ENCODE peak calls at places on chromosomes 11 and 22, in eight cellular contexts. P is CD8-positive, alpha-beta T cell; N is Caco-2; A is stomach; I is adrenal gland; D is heart right ventricle; B is mesenchymal stem cell; J is HAP-1. C is an unnamed sample.
A peak's percentile ranks its signal among the peaks of the same experiment; 100 is the strongest.

GRCh38 chr22:24554316-24555159 is at the start of gene GUCD1:
- DNase-seq in J (no peak), D (no peak), P (peak; percentile 26), I (peak; percentile 40), B (peak; percentile 72), N (no peak), A (peak; percentile 31), C (peak; percentile 16)

GRCh38 chr11:79062814-79063762 is 377.7 kb downstream of the TENM4 start:
- DNase-seq in P (no peak), B (peak; percentile 26), A (no peak), D (no peak), J (no peak), I (no peak), N (peak; percentile 60), C (no peak)

GRCh38 chr11:85590848-85591483 is 36.2 kb downstream of the DLG2 start:
- DNase-seq in D (no peak), P (no peak), B (peak; percentile 26), J (peak; percentile 69), I (no peak), N (no peak), A (no peak), C (no peak)

GRCh38 chr11:129766858-129767604 is 48.6 kb upstream of the TMEM45B start:
- DNase-seq in J (peak; percentile 34), I (no peak), P (peak; percentile 22), A (peak; percentile 49), D (no peak), B (peak; percentile 36), N (peak; percentile 78), C (no peak)

GRCh38 chr11:22624742-22625447 is 728 bp downstream of the FANCF start:
- DNase-seq in I (peak; percentile 57), B (peak; percentile 73), P (peak; percentile 65), J (peak; percentile 41), D (peak; percentile 57), A (peak; percentile 73), N (peak; percentile 85), C (peak; percentile 31)

GRCh38 chr22:19105867-19106802 is 16.1 kb downstream of the DGCR2 start:
- DNase-seq in B (no peak), J (no peak), I (no peak), A (no peak), N (no peak), P (peak; percentile 60), D (no peak), C (peak; percentile 22)

GRCh38 chr22:50530280-50530856 is 556 bp upstream of the TYMP start:
- DNase-seq in A (peak; percentile 91), I (peak; percentile 72), P (peak; percentile 62), D (peak; percentile 88), N (peak; percentile 82), J (peak; percentile 34), B (peak; percentile 89), C (no peak)

GRCh38 chr11:65912840-65913239 is 6.0 kb downstream of the C11orf68 start:
- DNase-seq in P (no peak), D (no peak), I (no peak), J (no peak), B (peak; percentile 78), N (no peak), A (no peak), C (no peak)

GRCh38 chr11:70435765-70436500 is 37.6 kb downstream of the CTTN start:
- DNase-seq in B (no peak), N (no peak), P (no peak), I (no peak), A (no peak), D (no peak), J (no peak), C (no peak)

GRCh38 chr11:37630866-37631265 is 1032.8 kb upstream of the RAG2 start:
- DNase-seq in I (no peak), A (no peak), D (no peak), P (no peak), B (no peak), J (no peak), N (no peak), C (no peak)

GRCh38 chr11:45026835-45027234 is 76.2 kb upstream of the TP53I11 start:
- DNase-seq in J (no peak), D (peak; percentile 40), I (no peak), P (no peak), A (no peak), B (no peak), N (no peak), C (no peak)

GRCh38 chr11:1125803-1126202 is 31.9 kb upstream of the MUC5AC start:
- DNase-seq in B (no peak), P (no peak), N (no peak), D (no peak), A (peak; percentile 11), J (no peak), I (no peak), C (no peak)

GRCh38 chr11:61683961-61684869 is 4.0 kb downstream of the DAGLA start:
- DNase-seq in I (no peak), P (no peak), A (no peak), J (no peak), B (no peak), N (no peak), D (no peak), C (peak; percentile 28)

GRCh38 chr11:61684870-61685610 is 4.8 kb downstream of the DAGLA start:
- DNase-seq in J (no peak), B (no peak), N (no peak), A (no peak), I (no peak), P (no peak), D (no peak), C (no peak)

GRCh38 chr11:61686469-61686868 is 6.3 kb downstream of the DAGLA start:
- DNase-seq in P (no peak), A (no peak), J (no peak), I (no peak), D (no peak), B (no peak), N (no peak), C (no peak)

GRCh38 chr11:61687420-61687819 is 7.2 kb downstream of the DAGLA start:
- DNase-seq in A (no peak), I (no peak), J (no peak), P (no peak), D (no peak), N (no peak), B (no peak), C (no peak)

DNA sequence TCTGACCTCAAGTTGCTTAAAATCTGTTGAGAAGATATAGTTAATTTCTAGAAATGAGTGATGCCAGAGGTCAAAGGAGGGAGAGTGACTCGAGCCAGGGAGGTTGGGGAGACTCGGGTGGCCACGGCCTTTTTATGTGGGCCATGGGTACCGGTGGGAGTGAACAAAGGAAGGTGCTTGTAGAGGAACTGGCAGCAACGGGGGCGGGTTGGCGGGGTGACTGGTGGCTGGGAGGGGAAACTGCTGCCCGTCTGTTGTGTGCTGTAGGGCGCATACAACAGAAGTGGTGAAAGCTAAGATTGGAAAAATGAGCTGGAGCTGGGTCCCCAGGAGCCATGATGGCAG is 5.4 kb downstream of the DAGLA start:
- DNase-seq in B (no peak), J (no peak), A (no peak), I (no peak), P (no peak), D (no peak), N (no peak), C (no peak)
- H3K4me1 ChIP-seq in B (peaks cover 38% of the 10 kb centered on the region), J (no peaks in the 10 kb centered on the region), A (peaks cover 66% of the 10 kb centered on the region), I (peaks cover 5% of the 10 kb centered on the region), P (peaks cover 36% of the 10 kb centered on the region), D (peaks cover 24% of the 10 kb centered on the region), N (peaks cover 28% of the 10 kb centered on the region), C (peaks cover 30% of the 10 kb centered on the region)

GRCh38 chr11:34601085-34601444 is 19.8 kb upstream of the EHF start:
- DNase-seq in I (no peak), J (no peak), D (no peak), B (peak; percentile 10), P (no peak), A (no peak), N (no peak), C (no peak)

GRCh38 chr11:34601609-34602008 is 19.3 kb upstream of the EHF start:
- DNase-seq in I (no peak), N (no peak), P (no peak), B (no peak), D (no peak), A (no peak), J (no peak), C (no peak)

GRCh38 chr11:34600339-34601084 is 20.4 kb upstream of the EHF start:
- DNase-seq in D (peak; percentile 20), B (no peak), N (peak; percentile 95), A (peak; percentile 87), P (no peak), I (no peak), J (no peak), C (no peak)

GRCh38 chr11:34603129-34604001 is 17.5 kb upstream of the EHF start:
- DNase-seq in I (no peak), D (no peak), N (peak; percentile 57), P (no peak), J (no peak), A (no peak), B (no peak), C (no peak)

DNA sequence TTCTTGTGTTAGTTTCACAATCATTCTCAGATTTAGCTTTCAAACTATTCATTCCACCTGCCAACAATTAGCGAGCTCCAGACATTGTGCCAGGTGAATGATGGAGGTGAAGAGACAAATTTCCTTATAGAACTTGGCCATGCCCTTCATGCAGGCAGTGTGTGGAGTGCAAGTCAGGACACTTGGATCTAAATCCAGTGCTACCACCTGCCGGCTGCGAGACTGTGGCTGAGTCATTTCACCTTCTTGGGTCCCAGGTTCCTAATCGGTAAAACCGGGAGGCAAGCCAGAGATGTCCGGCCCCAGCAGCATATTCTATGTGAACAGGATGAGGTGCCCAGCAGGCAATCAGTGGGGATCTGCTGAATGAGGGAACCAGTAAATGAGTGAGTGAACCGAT is 18.6 kb upstream of the EHF start:
- DNase-seq in B (no peak), P (no peak), I (no peak), J (no peak), N (no peak), D (no peak), A (peak; percentile 77), C (no peak)
- H3K4me1 ChIP-seq in B (peaks cover 14% of the 10 kb centered on the region), P (peaks cover 11% of the 10 kb centered on the region), I (peaks cover 12% of the 10 kb centered on the region), J (peaks cover 13% of the 10 kb centered on the region), N (peaks cover 59% of the 10 kb centered on the region), D (peaks cover 10% of the 10 kb centered on the region), A (peaks cover 64% of the 10 kb centered on the region), C (no peaks in the 10 kb centered on the region)

GRCh38 chr22:46595545-46595944 is 24.6 kb upstream of the GRAMD4 start:
- DNase-seq in J (no peak), D (no peak), B (no peak), N (no peak), I (no peak), P (no peak), A (no peak), C (no peak)
- H3K4me1 ChIP-seq in J (no peaks in the 10 kb centered on the region), D (peaks cover 45% of the 10 kb centered on the region), B (peaks cover 32% of the 10 kb centered on the region), N (peaks cover 17% of the 10 kb centered on the region), I (peaks cover 32% of the 10 kb centered on the region), P (peaks cover 15% of the 10 kb centered on the region), A (peaks cover 92% of the 10 kb centered on the region), C (no peaks in the 10 kb centered on the region)

GRCh38 chr22:27751277-27752070 is 50.1 kb downstream of the MN1 start:
- DNase-seq in P (no peak), D (no peak), B (no peak), J (no peak), N (no peak), A (no peak), I (no peak), C (no peak)
- H3K4me1 ChIP-seq in P (no peaks in the 10 kb centered on the region), D (peaks cover 11% of the 10 kb centered on the region), B (peaks cover 51% of the 10 kb centered on the region), J (peaks cover 5% of the 10 kb centered on the region), N (no peaks in the 10 kb centered on the region), A (peaks cover 42% of the 10 kb centered on the region), I (no peaks in the 10 kb centered on the region), C (no peaks in the 10 kb centered on the region)

C was measured in effector memory CD4-positive, alpha-beta T cell.